ENCODE peak calls at places on chromosomes 3 and 15, in eight cellular contexts. P, Z, N, X, C, M, Y and V are unnamed samples.

GRCh38 chr15:63894662-63894949 is 60.9 kb upstream of the HERC1 start:
- DNase-seq in M (no peak), N (no peak), C (no peak), Y (no peak), P (no peak), Z (no peak), X (no peak), V (no peak)

GRCh38 chr15:40105517-40106202 is 3.0 kb downstream of the BMF start:
- DNase-seq in Y (no peak), N (no peak), X (no peak), Z (no peak), P (no peak), M (no peak), C (no peak), V (no peak)

GRCh38 chr3:52443791-52444687 is 864 bp downstream of the SEMA3G start:
- DNase-seq in C (no peak), Y (no peak), P (no peak), X (no peak), Z (no peak), M (no peak), N (no peak), V (no peak)

GRCh38 chr15:84604804-84605203 is 4.0 kb downstream of the ZSCAN2 start:
- DNase-seq in Y (no peak), C (no peak), N (no peak), M (no peak), X (no peak), P (no peak), Z (no peak), V (no peak)

GRCh38 chr15:100759116-100759515 is 120.5 kb upstream of the ALDH1A3 start:
- DNase-seq in Y (no peak), M (peak), C (peak), N (no peak), P (peak), Z (no peak), X (no peak), V (peak)

GRCh38 chr15:99257107-99257750 is 5.9 kb downstream of the LRRC28 start:
- DNase-seq in N (no peak), X (peak), P (no peak), C (no peak), M (no peak), Z (no peak), Y (no peak), V (no peak)

GRCh38 chr15:81085898-81086297 is 48.2 kb upstream of the CFAP161 start:
- DNase-seq in Z (no peak), Y (no peak), C (no peak), M (no peak), N (no peak), X (no peak), P (no peak), V (no peak)

GRCh38 chr3:129519896-129520440 is 8.5 kb upstream of the RHO start:
- DNase-seq in M (no peak), Z (no peak), N (no peak), X (no peak), C (no peak), P (no peak), Y (no peak), V (no peak)

GRCh38 chr3:180383332-180384020 is 218.5 kb upstream of the TTC14 start:
- DNase-seq in Z (no peak), M (no peak), Y (no peak), X (no peak), C (peak), P (no peak), N (no peak), V (no peak)

GRCh38 chr3:46449755-46450552 is 14.8 kb downstream of the LTF start:
- DNase-seq in Z (no peak), M (peak), N (no peak), X (no peak), C (peak), Y (no peak), P (peak), V (no peak)

GRCh38 chr15:66233487-66234415 is 19.8 kb downstream of the MEGF11 start:
- DNase-seq in C (peak), P (no peak), N (no peak), M (no peak), Y (no peak), X (no peak), Z (no peak), V (no peak)

GRCh38 chr15:70252056-70252935 is 154.6 kb upstream of the TLE3 start:
- DNase-seq in Y (no peak), M (no peak), Z (no peak), N (no peak), P (no peak), C (no peak), X (no peak), V (no peak)

GRCh38 chr3:29512620-29513019 is 231.7 kb downstream of the RBMS3 start:
- DNase-seq in Z (no peak), C (no peak), P (no peak), Y (no peak), N (no peak), X (no peak), M (no peak), V (no peak)

GRCh38 chr15:88900309-88900981 is 5.1 kb upstream of the HAPLN3 start:
- DNase-seq in M (peak), Y (peak), P (no peak), X (no peak), C (peak), Z (no peak), N (no peak), V (no peak)

GRCh38 chr3:126261037-126261436 is 80.7 kb upstream of the ALDH1L1 start:
- DNase-seq in Y (no peak), X (peak), Z (peak), C (peak), M (peak), P (peak), N (peak), V (no peak)

GRCh38 chr15:65189102-65189740 is 4.1 kb upstream of the CLPX start:
- DNase-seq in Z (no peak), Y (peak), N (no peak), X (peak), P (peak), M (peak), C (peak), V (no peak)

GRCh38 chr3:145094355-145094941 is 1066.5 kb downstream of the PLOD2 start:
- DNase-seq in Y (no peak), Z (no peak), P (peak), N (no peak), C (peak), M (peak), X (no peak), V (peak)

GRCh38 chr15:88637436-88637835 is 1.4 kb upstream of the ISG20 start:
- DNase-seq in X (peak), P (no peak), N (no peak), Z (no peak), Y (no peak), C (no peak), M (no peak), V (no peak)

GRCh38 chr3:4570840-4571621 is 77.9 kb downstream of the ITPR1 start:
- DNase-seq in P (no peak), C (no peak), X (no peak), M (no peak), Z (no peak), N (no peak), Y (no peak), V (no peak)

GRCh38 chr15:74610302-74610951 is 5.2 kb upstream of the CLK3 start:
- DNase-seq in N (no peak), X (no peak), Y (no peak), M (no peak), P (no peak), Z (peak), C (no peak), V (no peak)

GRCh38 chr3:34675383-34676120 is 877.1 kb downstream of the PDCD6IP start:
- DNase-seq in P (no peak), X (no peak), M (peak), Z (no peak), N (no peak), C (peak), Y (no peak), V (no peak)

GRCh38 chr3:60514866-60515265 is 736.4 kb downstream of the FHIT start:
- DNase-seq in P (no peak), Z (no peak), X (no peak), N (no peak), C (no peak), M (no peak), Y (no peak), V (no peak)

GRCh38 chr3:60517134-60517533 is 734.1 kb downstream of the FHIT start:
- DNase-seq in Y (no peak), P (no peak), X (no peak), N (no peak), M (no peak), Z (no peak), C (no peak), V (no peak)

GRCh38 chr3:60512506-60512905 is 738.7 kb downstream of the FHIT start:
- DNase-seq in Y (no peak), C (no peak), X (no peak), M (no peak), P (no peak), N (no peak), Z (no peak), V (no peak)

GRCh38 chr3:60513241-60513640 is 738.0 kb downstream of the FHIT start:
- DNase-seq in Y (no peak), M (no peak), P (no peak), C (no peak), Z (no peak), X (no peak), N (no peak), V (no peak)

GRCh38 chr3:60514085-60514649 is 737.1 kb downstream of the FHIT start:
- DNase-seq in P (no peak), Y (no peak), Z (no peak), N (no peak), M (no peak), C (no peak), X (no peak), V (no peak)
- H3K4me3 ChIP-seq in P (no peak), Y (no peak), Z (no peak), N (no peak), M (no peak), C (no peak), X (no peak), V (no peak)

GRCh38 chr3:188052229-188052965 is 101.6 kb upstream of the LPP start:
- DNase-seq in N (peak), Y (no peak), X (peak), P (no peak), C (no peak), M (peak), Z (peak), V (no peak)
- TF ChIP-seq CTCF in N (peak), Y (no peak), X (peak), P (no peak), C (no peak), M (peak), Z (peak), V (no peak)

DNA sequence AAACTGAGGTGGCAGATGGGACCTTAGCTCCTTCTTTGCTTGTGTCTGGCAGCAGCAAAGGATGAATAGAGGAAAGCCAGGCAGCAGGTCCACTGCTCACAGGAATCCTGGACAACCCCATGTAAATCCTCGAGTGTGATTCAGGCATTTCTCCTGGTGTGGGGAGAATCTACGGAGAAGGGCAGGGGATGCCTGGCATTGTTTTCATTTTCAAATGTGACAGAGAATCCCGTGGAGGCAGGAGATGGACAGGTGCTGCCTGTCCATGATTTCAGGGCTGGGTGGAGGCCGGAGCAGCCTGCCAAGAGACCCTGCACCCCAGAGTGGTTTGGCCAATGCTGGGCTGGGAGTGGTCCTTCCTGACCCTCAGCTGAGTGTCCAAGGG is 1.7 kb downstream of the HRH1 start:
- DNase-seq in C (no peak), Y (no peak), P (no peak), M (no peak), Z (no peak), X (no peak), N (no peak), V (no peak)
- H3K4me3 ChIP-seq in C (no peak), Y (no peak), P (peak), M (peak), Z (peak), X (peak), N (no peak), V (peak)

DNA sequence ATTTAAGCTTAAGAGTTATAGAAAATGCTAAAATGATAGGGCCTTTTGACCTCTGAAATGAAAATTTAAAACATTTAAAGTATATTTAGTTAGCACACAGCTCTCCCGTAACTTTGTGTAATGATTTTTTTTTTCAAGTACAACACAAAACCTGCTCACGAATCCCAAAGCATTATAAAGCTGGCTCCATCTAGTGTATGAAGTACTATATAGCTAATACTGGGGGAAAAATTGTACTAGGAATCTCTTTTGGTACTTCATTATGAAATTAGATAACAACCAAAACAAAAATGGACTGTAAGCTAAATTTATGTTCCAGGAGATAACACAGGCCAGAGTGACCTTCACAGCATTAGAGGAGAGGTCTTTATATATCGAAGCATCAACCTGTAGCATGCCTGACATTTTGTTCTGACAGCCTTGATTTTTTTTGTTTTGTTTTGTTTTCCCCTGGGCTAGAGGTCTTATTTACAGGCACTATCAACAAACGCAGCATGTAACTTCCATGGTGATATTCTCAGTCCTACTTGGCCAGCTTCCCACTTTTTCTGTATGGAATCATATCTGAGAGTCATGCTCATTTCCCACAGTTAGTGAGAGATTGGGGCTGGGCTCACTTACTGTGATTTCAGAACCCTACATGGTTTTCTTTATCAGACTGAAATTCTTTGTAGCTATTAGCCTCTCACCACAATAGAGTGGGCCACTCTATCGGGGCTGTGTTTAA is 116.3 kb downstream of the MITF start:
- DNase-seq in Z (no peak), M (peak), Y (no peak), P (no peak), X (no peak), C (peak), N (no peak), V (no peak)
- TF ChIP-seq CTCF in Z (peak), M (peak), Y (peak), P (peak), X (no peak), C (peak), N (no peak), V (peak)

DNA sequence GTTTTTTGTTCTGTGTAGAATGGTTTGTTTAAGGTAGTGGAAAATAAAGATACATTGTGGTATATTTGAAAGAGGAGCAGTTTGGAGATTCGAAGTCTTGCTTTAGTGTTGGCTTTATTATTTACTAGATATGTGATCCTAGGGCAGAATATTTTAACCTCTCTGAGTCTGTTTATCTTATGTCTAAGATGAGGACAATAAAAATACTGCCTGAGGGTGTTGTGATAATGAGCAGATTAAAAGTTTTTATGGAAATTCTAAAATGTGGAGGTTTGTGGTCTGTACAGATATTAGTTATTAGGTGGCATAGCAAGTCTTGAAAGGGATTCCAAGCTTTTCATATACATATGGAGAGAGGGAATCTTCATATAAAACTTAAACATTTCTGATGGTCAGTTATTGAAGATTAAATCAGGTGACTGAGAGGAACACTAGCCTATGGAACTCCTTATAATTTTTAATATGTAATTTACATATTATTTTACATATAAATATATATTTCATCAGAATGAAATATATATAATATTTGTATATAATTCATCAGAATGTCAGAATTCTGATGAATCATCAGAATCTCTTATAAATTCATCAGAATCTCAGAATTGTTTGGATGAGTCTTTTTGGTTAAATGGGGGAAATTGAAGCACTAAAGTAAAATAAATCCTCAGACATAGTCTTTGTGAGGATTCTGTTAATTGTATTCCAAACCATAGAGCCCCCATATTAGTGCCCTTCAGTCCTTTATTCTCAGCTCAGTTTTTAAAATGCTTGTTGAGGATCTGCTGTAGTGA is 15.2 kb downstream of the TCF12 start:
- DNase-seq in Z (no peak), Y (no peak), P (no peak), X (no peak), M (no peak), N (no peak), C (no peak), V (no peak)
- H3K4me3 ChIP-seq in Z (no peak), Y (no peak), P (no peak), X (no peak), M (no peak), N (no peak), C (no peak), V (no peak)

DNA sequence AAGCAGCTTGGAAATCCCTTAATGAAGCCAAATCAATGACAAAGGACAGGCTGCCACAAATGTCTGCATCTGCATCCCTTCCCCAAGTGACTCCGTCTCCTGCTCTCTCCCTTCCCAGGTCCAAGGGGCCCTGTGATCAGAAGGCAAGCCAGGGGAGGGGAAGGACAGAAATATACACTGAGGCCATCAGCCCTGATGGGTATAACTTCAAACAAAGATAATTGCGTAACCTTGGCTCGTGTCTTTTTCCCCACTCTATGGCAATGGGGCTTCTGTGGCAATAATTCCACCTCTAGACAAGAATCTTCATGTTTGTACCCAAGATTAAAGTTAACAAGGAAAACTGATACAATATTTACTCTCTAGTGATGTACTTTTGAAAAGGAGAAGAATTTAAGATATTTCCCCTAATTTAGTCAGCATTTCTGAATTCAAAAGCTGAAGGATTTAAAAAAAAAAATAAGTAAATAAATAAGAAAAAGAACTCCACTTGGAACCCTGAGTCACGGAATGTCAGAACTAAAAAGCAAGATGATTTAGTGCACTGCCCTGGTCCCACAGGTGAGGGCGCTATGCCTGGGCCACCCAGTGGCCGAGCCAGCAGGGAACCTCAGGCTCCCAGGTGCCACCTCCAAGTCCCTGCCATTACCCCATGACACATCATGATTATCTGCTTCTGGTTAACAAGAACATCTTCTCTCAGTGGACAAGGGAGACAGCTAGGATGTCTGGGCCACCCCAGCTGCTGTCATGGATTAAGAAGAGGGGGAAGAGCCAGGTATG is 154.5 kb downstream of the STT3B start:
- DNase-seq in M (no peak), Z (no peak), P (no peak), X (no peak), Y (no peak), N (no peak), C (no peak), V (no peak)
- TF ChIP-seq CTCF in M (no peak), Z (no peak), P (peak), X (no peak), Y (peak), N (no peak), C (no peak), V (no peak)

GRCh38 chr15:67504061-67504460 is 16.9 kb upstream of the C15orf61 start:
- DNase-seq in P (peak), Z (no peak), Y (no peak), C (peak), X (no peak), M (no peak), N (no peak), V (no peak)

GRCh38 chr15:67508367-67508766 is 12.6 kb upstream of the C15orf61 start:
- DNase-seq in M (no peak), Y (no peak), C (no peak), Z (no peak), P (no peak), N (no peak), X (no peak), V (no peak)

GRCh38 chr15:67504796-67505195 is 16.1 kb upstream of the C15orf61 start:
- DNase-seq in N (no peak), X (no peak), M (no peak), C (peak), Y (no peak), P (peak), Z (no peak), V (peak)

GRCh38 chr15:67506775-67507747 is 13.9 kb upstream of the C15orf61 start:
- DNase-seq in X (no peak), M (peak), N (no peak), Y (no peak), P (peak), C (peak), Z (no peak), V (no peak)

GRCh38 chr15:67505675-67506572 is 15.0 kb upstream of the C15orf61 start:
- DNase-seq in P (no peak), M (no peak), C (no peak), N (no peak), Y (no peak), Z (no peak), X (no peak), V (no peak)
- H3K4me3 ChIP-seq in P (no peak), M (no peak), C (no peak), N (no peak), Y (no peak), Z (no peak), X (no peak), V (no peak)

DNA sequence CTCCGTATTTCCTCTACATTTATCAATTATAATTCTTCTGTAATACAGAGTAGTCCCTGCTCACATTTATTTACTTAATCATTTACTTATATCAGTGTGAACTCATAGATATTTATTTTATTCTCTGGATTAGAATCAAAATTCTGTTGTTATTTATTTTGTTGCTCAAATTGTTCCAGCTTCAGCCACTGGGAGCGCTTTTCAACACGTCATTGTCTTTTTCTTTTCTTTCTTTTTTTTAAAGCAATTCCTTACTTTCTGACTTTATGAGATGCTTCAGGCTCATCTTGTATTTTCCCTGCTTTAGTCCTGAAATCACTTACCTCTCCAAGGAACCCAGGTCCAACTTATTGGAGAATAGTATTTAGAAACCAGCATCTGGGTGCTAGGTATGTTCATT is 53.4 kb downstream of the GLCE start:
- DNase-seq in Y (no peak), M (no peak), X (no peak), N (no peak), Z (no peak), C (no peak), P (no peak), V (no peak)
- TF ChIP-seq CTCF in Y (no peak), M (peak), X (no peak), N (no peak), Z (no peak), C (no peak), P (no peak), V (no peak)